ENCODE peak calls at places on chromosomes 1 and 21, in six cellular contexts. One of them, this sample, is unnamed. For H3K27me3 and H3K9me3, the result is how much of the 10 kb centered on the place peaks cover.

GRCh38 chr1:59150537-59151386 is 146.1 kb upstream of the FGGY start:
- DNase-seq in colonic mucosa: peak
- DNase-seq in H1: no peak
- DNase-seq in fibroblast of lung: peak
- DNase-seq in mesenchymal stem cell: peak
- DNase-seq in HCT116: peak
- DNase-seq in this sample: peak

GRCh38 chr1:178614286-178614685 is 101.4 kb downstream of the TEX35 start:
- DNase-seq in HCT116: no peak
- DNase-seq in mesenchymal stem cell: no peak
- DNase-seq in colonic mucosa: no peak
- DNase-seq in fibroblast of lung: no peak
- DNase-seq in H1: no peak
- DNase-seq in this sample: no peak

GRCh38 chr1:183676515-183677189 is 23.5 kb upstream of the APOBEC4 start:
- DNase-seq in fibroblast of lung: peak
- DNase-seq in mesenchymal stem cell: peak
- DNase-seq in H1: no peak
- DNase-seq in HCT116: no peak
- DNase-seq in colonic mucosa: no peak
- DNase-seq in this sample: peak

GRCh38 chr1:196546272-196547245 is 61.7 kb downstream of the KCNT2 start:
- DNase-seq in fibroblast of lung: peak
- DNase-seq in mesenchymal stem cell: peak
- DNase-seq in colonic mucosa: no peak
- DNase-seq in HCT116: no peak
- DNase-seq in H1: no peak
- DNase-seq in this sample: peak

GRCh38 chr1:111570781-111571181 is 48.8 kb upstream of the RAP1A start:
- DNase-seq in colonic mucosa: no peak
- DNase-seq in H1: peak
- DNase-seq in mesenchymal stem cell: no peak
- DNase-seq in HCT116: peak
- DNase-seq in fibroblast of lung: no peak
- DNase-seq in this sample: no peak

GRCh38 chr1:111707906-111708305 is 31.3 kb downstream of the INKA2 start:
- DNase-seq in colonic mucosa: no peak
- DNase-seq in mesenchymal stem cell: peak
- DNase-seq in H1: no peak
- DNase-seq in HCT116: no peak
- DNase-seq in fibroblast of lung: peak
- DNase-seq in this sample: peak

GRCh38 chr1:41643422-41643821 is 158.9 kb upstream of the EDN2 start:
- DNase-seq in colonic mucosa: no peak
- DNase-seq in mesenchymal stem cell: no peak
- DNase-seq in HCT116: no peak
- DNase-seq in H1: no peak
- DNase-seq in fibroblast of lung: no peak
- DNase-seq in this sample: no peak

GRCh38 chr1:44246806-44247205 is 33.5 kb downstream of the DMAP1 start:
- DNase-seq in fibroblast of lung: no peak
- DNase-seq in H1: no peak
- DNase-seq in colonic mucosa: no peak
- DNase-seq in HCT116: no peak
- DNase-seq in mesenchymal stem cell: no peak
- DNase-seq in this sample: no peak

GRCh38 chr1:204731509-204731908 is 46.0 kb upstream of the LRRN2 start:
- DNase-seq in mesenchymal stem cell: no peak
- DNase-seq in H1: peak
- DNase-seq in fibroblast of lung: no peak
- DNase-seq in colonic mucosa: peak
- DNase-seq in HCT116: no peak
- DNase-seq in this sample: no peak

GRCh38 chr1:63920154-63921117 is 146.6 kb downstream of the ROR1 start:
- DNase-seq in mesenchymal stem cell: peak
- DNase-seq in H1: no peak
- DNase-seq in fibroblast of lung: peak
- DNase-seq in HCT116: no peak
- DNase-seq in colonic mucosa: no peak
- DNase-seq in this sample: peak

GRCh38 chr1:152185544-152186391 is 26.7 kb upstream of the RPTN start:
- DNase-seq in colonic mucosa: peak
- DNase-seq in HCT116: peak
- DNase-seq in mesenchymal stem cell: peak
- DNase-seq in fibroblast of lung: peak
- DNase-seq in H1: peak
- DNase-seq in this sample: peak

DNA sequence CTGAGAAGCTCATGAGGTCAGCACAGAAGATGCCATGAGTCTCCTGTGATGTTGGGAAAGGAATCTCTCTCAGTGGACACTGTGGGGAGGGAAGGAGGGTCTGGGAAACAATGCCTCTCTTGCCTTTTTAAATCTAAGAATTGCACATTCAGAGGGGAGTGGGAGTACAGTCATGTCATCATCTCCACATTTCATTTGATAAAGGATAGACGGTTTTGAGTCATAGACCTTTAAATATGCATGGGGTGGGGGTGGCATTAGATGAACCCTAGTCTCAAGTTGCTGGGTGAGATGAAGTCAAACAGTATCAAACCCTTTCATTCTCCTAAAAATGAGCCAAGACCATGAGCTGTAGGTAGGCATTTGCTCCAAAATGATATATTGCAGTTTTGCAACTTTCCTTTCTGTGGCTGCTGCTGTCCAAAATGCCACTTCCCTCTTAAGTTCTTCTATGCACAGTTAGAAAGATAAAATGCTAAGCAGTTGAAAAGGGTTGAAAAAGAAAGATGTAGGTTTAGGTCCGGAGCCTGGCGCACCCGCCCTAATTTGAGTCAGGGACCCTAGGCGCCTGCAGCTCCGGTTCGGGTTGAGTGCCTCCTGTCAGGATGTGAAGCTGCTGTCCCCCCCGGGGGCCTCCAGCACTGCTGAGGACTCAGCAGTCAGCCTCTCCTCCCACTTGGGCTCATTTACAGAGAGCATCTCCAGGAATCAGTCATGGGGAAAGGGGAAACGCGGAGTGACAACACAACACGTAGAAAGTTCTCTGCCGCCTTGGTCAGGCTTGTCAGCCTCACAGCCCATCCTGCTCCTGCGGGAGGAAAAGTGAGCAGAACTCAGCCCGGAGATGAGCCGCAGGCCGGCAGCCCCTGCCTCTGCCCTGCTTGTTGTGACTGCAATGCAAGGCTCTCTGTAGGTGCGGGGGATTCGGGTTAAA is 479.3 kb upstream of the RUNX1 start:
- DNase-seq in colonic mucosa: peak
- DNase-seq in mesenchymal stem cell: no peak
- DNase-seq in fibroblast of lung: peak
- DNase-seq in HCT116: no peak
- DNase-seq in H1: no peak
- DNase-seq in this sample: peak
- H3K9ac ChIP-seq in colonic mucosa: peak
- H3K9ac ChIP-seq in mesenchymal stem cell: peak
- H3K9ac ChIP-seq in fibroblast of lung: peak
- H3K9ac ChIP-seq in HCT116: no peak
- H3K9ac ChIP-seq in H1: no peak
- H3K9ac ChIP-seq in this sample: peak

GRCh38 chr1:201605385-201605747 is 66.4 kb downstream of the NAV1 start:
- DNase-seq in HCT116: no peak
- DNase-seq in colonic mucosa: no peak
- DNase-seq in mesenchymal stem cell: peak
- DNase-seq in fibroblast of lung: no peak
- DNase-seq in H1: no peak
- DNase-seq in this sample: no peak
- H3K27me3 ChIP-seq in HCT116: under half
- H3K27me3 ChIP-seq in colonic mucosa: under half
- H3K27me3 ChIP-seq in mesenchymal stem cell: under half
- H3K27me3 ChIP-seq in fibroblast of lung: under half
- H3K27me3 ChIP-seq in H1: under half
- H3K27me3 ChIP-seq in this sample: under half

DNA sequence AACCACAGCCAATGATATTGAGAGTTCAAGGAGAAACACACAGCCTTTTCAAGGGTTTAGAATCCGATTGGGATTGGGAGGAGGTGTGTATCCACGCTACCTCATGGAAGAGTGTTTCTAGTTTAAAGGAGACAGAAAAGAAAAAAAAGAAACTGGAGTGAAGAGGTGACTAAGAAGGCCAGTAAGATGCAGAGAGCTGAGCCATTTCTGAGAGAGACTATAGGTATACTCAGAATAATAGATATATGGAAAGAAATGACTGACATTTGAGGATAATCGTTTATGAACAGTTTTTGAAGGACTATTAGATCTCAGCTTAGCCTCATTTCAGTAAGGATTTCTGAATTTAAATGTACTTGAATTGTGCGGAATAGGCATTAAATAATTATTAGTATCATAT is 42.8 kb downstream of the LRRC8C start:
- DNase-seq in fibroblast of lung: no peak
- DNase-seq in mesenchymal stem cell: no peak
- DNase-seq in H1: no peak
- DNase-seq in colonic mucosa: no peak
- DNase-seq in HCT116: no peak
- DNase-seq in this sample: no peak
- H3K9me3 ChIP-seq in fibroblast of lung: under half
- H3K9me3 ChIP-seq in mesenchymal stem cell: under half
- H3K9me3 ChIP-seq in H1: under half
- H3K9me3 ChIP-seq in colonic mucosa: under half
- H3K9me3 ChIP-seq in HCT116: under half
- H3K9me3 ChIP-seq in this sample: under half

GRCh38 chr1:168613689-168614655 is 37.6 kb downstream of the XCL1 start:
- DNase-seq in mesenchymal stem cell: peak
- DNase-seq in colonic mucosa: no peak
- DNase-seq in HCT116: no peak
- DNase-seq in fibroblast of lung: peak
- DNase-seq in H1: no peak
- DNase-seq in this sample: no peak
- H3K9ac ChIP-seq in mesenchymal stem cell: no peak
- H3K9ac ChIP-seq in colonic mucosa: no peak
- H3K9ac ChIP-seq in HCT116: no peak
- H3K9ac ChIP-seq in fibroblast of lung: no peak
- H3K9ac ChIP-seq in H1: no peak
- H3K9ac ChIP-seq in this sample: peak

This sample was measured in adipocyte.